ENCODE peak calls at places on chromosomes 5 and 9, in seven cellular contexts. One of them, this sample, is unnamed.

GRCh38 chr5:98483301-98483700 is 290.2 kb upstream of the RGMB start:
- DNase-seq in A549: no peak
- DNase-seq in tibial nerve: no peak
- DNase-seq in HepG2: no peak
- DNase-seq in ovary: no peak
- DNase-seq in stomach: no peak
- DNase-seq in GM12878: no peak
- DNase-seq in this sample: no peak

GRCh38 chr5:73392775-73393174 is 55.8 kb downstream of the FOXD1 start:
- DNase-seq in tibial nerve: no peak
- DNase-seq in A549: no peak
- DNase-seq in ovary: no peak
- DNase-seq in stomach: no peak
- DNase-seq in HepG2: peak
- DNase-seq in GM12878: no peak
- DNase-seq in this sample: no peak

GRCh38 chr9:13213998-13214397 is 65.5 kb downstream of the MPDZ start:
- DNase-seq in ovary: no peak
- DNase-seq in A549: no peak
- DNase-seq in tibial nerve: no peak
- DNase-seq in GM12878: no peak
- DNase-seq in HepG2: no peak
- DNase-seq in stomach: no peak
- DNase-seq in this sample: no peak

GRCh38 chr5:3904584-3904983 is 309.0 kb downstream of the IRX1 start:
- DNase-seq in ovary: no peak
- DNase-seq in stomach: no peak
- DNase-seq in HepG2: no peak
- DNase-seq in A549: no peak
- DNase-seq in tibial nerve: no peak
- DNase-seq in GM12878: no peak
- DNase-seq in this sample: no peak

GRCh38 chr5:102759289-102759688 is 4.2 kb downstream of the PAM start:
- DNase-seq in stomach: no peak
- DNase-seq in tibial nerve: peak
- DNase-seq in HepG2: no peak
- DNase-seq in ovary: no peak
- DNase-seq in A549: no peak
- DNase-seq in GM12878: no peak
- DNase-seq in this sample: no peak

GRCh38 chr9:35186524-35186923 is 24.7 kb downstream of the UNC13B start:
- DNase-seq in stomach: no peak
- DNase-seq in HepG2: no peak
- DNase-seq in GM12878: no peak
- DNase-seq in ovary: no peak
- DNase-seq in A549: no peak
- DNase-seq in tibial nerve: no peak
- DNase-seq in this sample: no peak

GRCh38 chr5:78757269-78758053 is 108.9 kb upstream of the LHFPL2 start:
- DNase-seq in ovary: peak
- DNase-seq in stomach: no peak
- DNase-seq in GM12878: peak
- DNase-seq in tibial nerve: peak
- DNase-seq in HepG2: peak
- DNase-seq in A549: no peak
- DNase-seq in this sample: no peak

GRCh38 chr5:74380193-74380592 is 260.3 kb downstream of the ENC1 start:
- DNase-seq in ovary: no peak
- DNase-seq in tibial nerve: no peak
- DNase-seq in HepG2: peak
- DNase-seq in GM12878: no peak
- DNase-seq in stomach: no peak
- DNase-seq in A549: no peak
- DNase-seq in this sample: no peak

GRCh38 chr9:72141484-72141883 is 7.8 kb upstream of the GDA start:
- DNase-seq in A549: no peak
- DNase-seq in ovary: no peak
- DNase-seq in tibial nerve: no peak
- DNase-seq in HepG2: no peak
- DNase-seq in GM12878: no peak
- DNase-seq in stomach: no peak
- DNase-seq in this sample: no peak

GRCh38 chr9:72145093-72145492 is 4.1 kb upstream of the GDA start:
- DNase-seq in ovary: no peak
- DNase-seq in stomach: no peak
- DNase-seq in A549: no peak
- DNase-seq in tibial nerve: no peak
- DNase-seq in GM12878: no peak
- DNase-seq in HepG2: no peak
- DNase-seq in this sample: no peak

GRCh38 chr9:72137697-72138365 is 11.4 kb upstream of the GDA start:
- DNase-seq in tibial nerve: no peak
- DNase-seq in A549: no peak
- DNase-seq in stomach: no peak
- DNase-seq in GM12878: no peak
- DNase-seq in ovary: no peak
- DNase-seq in HepG2: no peak
- DNase-seq in this sample: no peak

GRCh38 chr9:72139233-72139632 is 10.0 kb upstream of the GDA start:
- DNase-seq in GM12878: no peak
- DNase-seq in HepG2: no peak
- DNase-seq in stomach: no peak
- DNase-seq in A549: no peak
- DNase-seq in ovary: no peak
- DNase-seq in tibial nerve: no peak
- DNase-seq in this sample: no peak

GRCh38 chr9:72140582-72140981 is 8.7 kb upstream of the GDA start:
- DNase-seq in GM12878: no peak
- DNase-seq in stomach: no peak
- DNase-seq in ovary: no peak
- DNase-seq in HepG2: no peak
- DNase-seq in tibial nerve: no peak
- DNase-seq in A549: no peak
- DNase-seq in this sample: no peak
- TF ChIP-seq EP300 in GM12878: no peak
- TF ChIP-seq EP300 in stomach: no peak
- TF ChIP-seq EP300 in ovary: no peak
- TF ChIP-seq EP300 in HepG2: no peak
- TF ChIP-seq EP300 in tibial nerve: no peak
- TF ChIP-seq EP300 in A549: no peak
- TF ChIP-seq EP300 in this sample: no peak

DNA sequence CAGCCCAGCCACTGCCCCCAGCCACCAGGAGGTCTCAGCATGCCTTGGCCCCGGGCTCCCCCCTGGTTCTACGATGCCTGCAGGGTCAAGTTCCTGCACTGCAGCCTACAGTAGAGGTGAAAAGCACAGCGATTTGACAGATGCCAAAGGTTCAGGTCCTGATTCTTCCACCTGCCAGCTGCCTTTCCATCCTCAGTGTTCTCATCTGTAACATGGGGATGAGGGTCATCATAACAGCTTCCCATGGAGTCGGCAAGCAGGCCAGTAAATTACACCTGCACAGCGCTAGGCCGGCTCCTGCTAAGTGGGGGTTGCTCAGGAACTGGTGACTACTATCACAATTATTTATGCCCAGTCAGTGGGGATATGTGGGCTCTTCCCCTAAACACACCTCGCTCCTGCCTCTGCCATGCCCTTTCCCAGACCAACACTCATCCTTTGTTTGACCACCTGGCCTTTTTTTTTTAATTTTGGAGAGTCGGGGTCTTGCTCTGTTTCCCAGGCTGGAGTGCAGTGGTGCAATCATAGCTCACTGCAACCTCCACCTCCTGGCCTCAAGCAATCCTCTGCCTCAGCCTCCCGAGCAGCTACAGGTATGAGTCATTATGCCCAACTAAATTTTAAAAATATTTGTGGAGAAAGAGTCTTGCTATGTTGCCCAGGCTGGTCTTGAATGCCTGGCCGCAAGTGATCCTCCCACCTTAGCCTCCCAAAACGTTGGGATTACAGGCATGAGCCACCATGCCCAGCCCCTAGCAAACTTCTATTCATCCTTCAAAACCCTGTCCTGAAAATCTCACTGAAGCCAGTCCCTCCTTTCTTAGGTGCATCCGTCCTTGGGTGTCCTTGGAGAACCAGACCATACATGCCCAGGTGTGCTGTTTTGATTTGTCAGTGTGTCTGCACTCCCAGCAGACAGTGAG is 6.4 kb downstream of the ENG start:
- DNase-seq in HepG2: no peak
- DNase-seq in stomach: no peak
- DNase-seq in A549: no peak
- DNase-seq in ovary: no peak
- DNase-seq in tibial nerve: no peak
- DNase-seq in GM12878: no peak
- DNase-seq in this sample: no peak
- H3K27ac ChIP-seq in HepG2: peak
- H3K27ac ChIP-seq in stomach: no peak
- H3K27ac ChIP-seq in A549: no peak
- H3K27ac ChIP-seq in ovary: peak
- H3K27ac ChIP-seq in tibial nerve: no peak
- H3K27ac ChIP-seq in GM12878: no peak
- H3K27ac ChIP-seq in this sample: peak

GRCh38 chr9:136363606-136364368 is at the start of gene DNLZ:
- DNase-seq in HepG2: peak
- DNase-seq in stomach: peak
- DNase-seq in ovary: peak
- DNase-seq in GM12878: peak
- DNase-seq in tibial nerve: peak
- DNase-seq in A549: peak
- DNase-seq in this sample: peak

GRCh38 chr9:136361757-136362449 is 1.6 kb downstream of the DNLZ start:
- DNase-seq in stomach: no peak
- DNase-seq in GM12878: no peak
- DNase-seq in tibial nerve: peak
- DNase-seq in ovary: no peak
- DNase-seq in A549: no peak
- DNase-seq in HepG2: no peak
- DNase-seq in this sample: peak

GRCh38 chr9:136362450-136362784 is 1.1 kb downstream of the DNLZ start:
- DNase-seq in GM12878: no peak
- DNase-seq in HepG2: no peak
- DNase-seq in tibial nerve: no peak
- DNase-seq in A549: no peak
- DNase-seq in stomach: no peak
- DNase-seq in ovary: no peak
- DNase-seq in this sample: no peak

GRCh38 chr9:136364369-136364748 is 815 bp upstream of the DNLZ start:
- DNase-seq in HepG2: no peak
- DNase-seq in A549: no peak
- DNase-seq in GM12878: no peak
- DNase-seq in stomach: no peak
- DNase-seq in tibial nerve: no peak
- DNase-seq in ovary: no peak
- DNase-seq in this sample: no peak

GRCh38 chr9:136363106-136363605 is 388 bp downstream of the DNLZ start:
- DNase-seq in stomach: peak
- DNase-seq in ovary: peak
- DNase-seq in tibial nerve: peak
- DNase-seq in GM12878: peak
- DNase-seq in HepG2: peak
- DNase-seq in A549: peak
- DNase-seq in this sample: peak
- TF ChIP-seq POLR2A in stomach: no peak
- TF ChIP-seq POLR2A in ovary: peak
- TF ChIP-seq POLR2A in tibial nerve: peak
- TF ChIP-seq POLR2A in GM12878: peak
- TF ChIP-seq POLR2A in HepG2: no peak
- TF ChIP-seq POLR2A in A549: peak
- TF ChIP-seq POLR2A in this sample: peak

GRCh38 chr9:96417051-96417586 is 1.1 kb downstream of the ZNF367 start:
- DNase-seq in GM12878: peak
- DNase-seq in stomach: peak
- DNase-seq in A549: peak
- DNase-seq in HepG2: peak
- DNase-seq in tibial nerve: peak
- DNase-seq in ovary: peak
- DNase-seq in this sample: peak

GRCh38 chr9:96417610-96418073 is 528 bp downstream of the ZNF367 start:
- DNase-seq in tibial nerve: no peak
- DNase-seq in GM12878: no peak
- DNase-seq in ovary: peak
- DNase-seq in HepG2: no peak
- DNase-seq in A549: no peak
- DNase-seq in stomach: no peak
- DNase-seq in this sample: peak

GRCh38 chr9:96412174-96412913 is 5.8 kb downstream of the ZNF367 start:
- DNase-seq in GM12878: peak
- DNase-seq in tibial nerve: no peak
- DNase-seq in A549: no peak
- DNase-seq in ovary: no peak
- DNase-seq in stomach: no peak
- DNase-seq in HepG2: no peak
- DNase-seq in this sample: no peak

GRCh38 chr9:96411129-96411820 is 6.9 kb downstream of the ZNF367 start:
- DNase-seq in HepG2: no peak
- DNase-seq in tibial nerve: no peak
- DNase-seq in stomach: no peak
- DNase-seq in A549: no peak
- DNase-seq in ovary: no peak
- DNase-seq in GM12878: no peak
- DNase-seq in this sample: no peak

DNA sequence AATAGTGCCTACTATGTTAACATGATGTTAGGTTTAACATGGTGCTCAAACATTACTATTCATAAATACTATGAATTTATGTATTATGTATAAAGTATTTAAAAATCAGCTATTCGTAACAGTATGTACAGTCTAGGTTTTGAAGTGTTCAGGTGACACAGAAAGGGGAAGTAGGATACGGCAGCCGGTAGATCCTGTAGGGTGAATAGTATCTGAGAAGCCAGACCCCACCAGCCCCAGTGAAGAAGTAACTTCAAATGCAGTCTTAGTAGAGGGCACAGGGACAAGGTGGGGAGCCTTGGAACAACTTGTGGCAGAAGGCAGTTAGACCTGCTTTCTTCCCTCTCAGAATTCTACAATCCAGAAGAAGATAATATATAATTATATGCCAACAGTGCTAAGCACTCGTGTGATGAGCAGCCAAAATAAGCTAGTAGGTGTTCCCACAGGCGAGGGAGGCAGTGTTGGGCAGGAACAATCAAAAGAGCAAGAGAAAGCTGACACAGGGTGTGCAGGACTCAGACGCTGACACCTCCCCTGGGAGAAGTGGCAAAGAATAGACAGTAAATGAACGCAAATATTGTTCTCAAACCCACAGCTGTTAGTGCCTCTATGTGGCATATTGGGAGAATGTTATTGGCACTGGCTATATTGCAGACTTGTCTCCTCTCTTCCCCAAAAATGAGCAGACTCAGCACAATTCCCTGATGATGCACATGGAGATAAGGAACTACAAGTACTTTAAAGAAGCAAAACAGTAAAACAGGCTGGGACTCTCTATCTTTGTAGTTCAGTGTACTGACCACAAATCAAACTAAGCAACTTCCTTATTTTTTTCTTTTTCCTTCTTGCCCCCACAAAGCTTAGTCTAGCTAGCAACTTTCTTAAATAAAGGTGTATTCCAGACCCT is 4.6 kb downstream of the ZNF367 start:
- DNase-seq in HepG2: no peak
- DNase-seq in stomach: no peak
- DNase-seq in ovary: no peak
- DNase-seq in tibial nerve: no peak
- DNase-seq in A549: no peak
- DNase-seq in GM12878: peak
- DNase-seq in this sample: no peak
- TF ChIP-seq EP300 in HepG2: no peak
- TF ChIP-seq EP300 in stomach: no peak
- TF ChIP-seq EP300 in ovary: no peak
- TF ChIP-seq EP300 in tibial nerve: no peak
- TF ChIP-seq EP300 in A549: no peak
- TF ChIP-seq EP300 in GM12878: no peak
- TF ChIP-seq EP300 in this sample: no peak